ENCODE peak calls at places on chromosomes 1 and 21, in nine cellular contexts. Q is IMR-90, R is body of pancreas, J is breast epithelium, X is right lobe of liver, W is lower lobe of right lung, C is colonic mucosa, V is adrenal gland, H is sigmoid colon. L is an unnamed sample. For H3K9me3, the result is how much of the 10 kb centered on the place peaks cover.

GRCh38 chr1:244353572-244354091 is 98.1 kb downstream of the ADSS2 start:
- DNase-seq in W (peak), H (no peak), C (peak), R (peak), X (peak), Q (peak), J (no peak), V (peak), L (no peak)

GRCh38 chr1:225816643-225817538 is 7.0 kb downstream of the EPHX1 start:
- DNase-seq in R (peak), J (no peak), H (peak), V (peak), Q (peak), C (peak), X (peak), W (no peak), L (no peak)

GRCh38 chr21:33655591-33656221 is 13.4 kb downstream of the ITSN1 start:
- DNase-seq in Q (peak), C (peak), W (no peak), R (peak), H (no peak), X (no peak), V (peak), J (no peak), L (no peak)

GRCh38 chr1:160656737-160657476 is 10.1 kb upstream of the SLAMF1 start:
- DNase-seq in J (no peak), V (no peak), Q (no peak), R (no peak), W (no peak), X (no peak), H (no peak), C (no peak), L (no peak)

GRCh38 chr1:9413143-9413876 is 120.6 kb downstream of the SPSB1 start:
- DNase-seq in X (no peak), Q (peak), H (peak), V (peak), R (peak), C (peak), W (peak), J (no peak), L (peak)

GRCh38 chr1:94727846-94728715 is 92.1 kb upstream of the SLC44A3 start:
- DNase-seq in H (no peak), J (no peak), X (no peak), V (peak), Q (peak), C (no peak), W (no peak), R (no peak), L (no peak)

GRCh38 chr1:970242-970972 is 4.1 kb downstream of the PLEKHN1 start:
- DNase-seq in J (no peak), H (no peak), C (no peak), X (no peak), W (no peak), V (no peak), Q (no peak), R (no peak), L (no peak)

GRCh38 chr21:44371596-44371995 is 18.2 kb downstream of the TRPM2 start:
- DNase-seq in X (no peak), H (no peak), V (no peak), Q (no peak), J (no peak), W (no peak), C (no peak), R (no peak), L (no peak)

GRCh38 chr21:41868062-41868710 is 11.0 kb downstream of the PRDM15 start:
- DNase-seq in W (no peak), H (no peak), R (no peak), V (no peak), J (no peak), C (no peak), X (no peak), Q (peak), L (no peak)

GRCh38 chr1:35642472-35642955 is 1.2 kb upstream of the PSMB2 start:
- DNase-seq in R (peak), W (no peak), V (peak), Q (no peak), J (no peak), H (no peak), C (peak), X (no peak), L (no peak)

DNA sequence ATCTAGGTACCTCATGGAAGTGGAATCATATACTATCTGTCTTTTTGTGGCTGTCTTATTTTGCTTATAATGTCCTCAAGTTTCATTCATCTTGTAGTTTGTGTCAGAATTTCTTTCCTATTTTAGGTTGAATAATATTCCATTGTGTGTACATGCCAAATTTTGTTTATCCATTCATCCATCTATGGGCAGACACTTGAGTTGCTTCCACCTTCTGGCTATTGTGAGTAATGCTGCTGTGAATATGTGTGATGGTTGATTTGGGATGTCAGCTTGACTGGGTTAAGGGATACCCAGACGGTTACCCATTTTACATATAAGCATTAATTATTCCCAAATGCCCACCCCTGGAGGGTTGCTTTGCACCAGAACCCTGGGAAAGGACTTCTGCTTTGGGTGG is 477.5 kb downstream of the PTPRU start:
- DNase-seq in H (no peak), J (no peak), C (no peak), X (no peak), V (no peak), R (no peak), W (no peak), Q (peak), L (no peak)
- TF ChIP-seq CTCF in H (no peak), J (no peak), C (no peak), X (no peak), V (no peak), R (no peak), W (no peak), Q (peak), L (no peak)

GRCh38 chr1:248140846-248141245 is 4.1 kb upstream of the OR2M5 start:
- DNase-seq in H (no peak), V (no peak), X (no peak), W (no peak), C (no peak), R (no peak), Q (no peak), J (no peak), L (no peak)

GRCh38 chr1:248143311-248143710 is 1.6 kb upstream of the OR2M5 start:
- DNase-seq in J (no peak), H (no peak), R (no peak), W (no peak), C (no peak), X (no peak), V (no peak), Q (no peak), L (no peak)

DNA sequence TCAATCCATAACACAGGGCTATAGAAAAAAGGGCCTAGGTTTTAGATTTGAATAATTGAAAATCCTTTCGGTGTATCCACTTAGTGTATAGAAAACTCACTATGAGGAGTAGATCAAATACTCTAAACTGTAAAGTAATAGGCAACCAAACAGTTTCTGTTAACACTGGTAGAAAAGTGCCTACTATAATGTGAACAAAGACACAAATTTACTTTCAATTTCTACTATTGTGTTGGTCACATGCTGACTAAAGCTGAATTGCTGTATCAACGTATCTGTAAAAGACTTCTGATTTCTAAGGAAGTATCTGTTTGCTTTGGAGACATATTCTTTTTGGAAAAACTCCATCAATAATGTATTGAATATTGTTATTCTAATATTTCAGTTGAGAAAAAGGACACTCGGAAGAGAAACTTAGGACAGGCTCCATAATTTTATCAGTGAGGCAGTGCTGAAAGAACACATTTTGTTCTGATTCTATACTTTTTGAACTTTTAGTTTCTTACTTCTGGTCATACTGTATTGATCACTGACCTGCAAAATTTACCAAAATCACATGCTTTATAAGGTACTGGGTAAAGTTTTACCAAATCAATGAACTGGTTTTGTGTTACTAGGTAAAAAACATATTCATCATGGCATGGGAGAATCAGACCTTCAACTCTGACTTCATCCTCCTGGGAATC is at the start of gene OR2M5:
- DNase-seq in Q (no peak), X (no peak), V (no peak), R (no peak), H (no peak), J (no peak), C (no peak), W (no peak), L (no peak)
- H3K9me3 ChIP-seq in Q (under half), X (under half), V (under half), R (under half), H (under half), J (under half), C (under half), W (under half), L (under half)

GRCh38 chr1:16886860-16887605 is 8.7 kb upstream of the RNU1-2 start:
- DNase-seq in J (no peak), V (no peak), X (no peak), H (no peak), C (no peak), R (no peak), W (no peak), Q (no peak), L (no peak)

GRCh38 chr1:16882995-16883394 is 12.8 kb upstream of the RNU1-2 start:
- DNase-seq in R (no peak), H (no peak), C (no peak), W (no peak), J (no peak), Q (no peak), V (no peak), X (no peak), L (no peak)

DNA sequence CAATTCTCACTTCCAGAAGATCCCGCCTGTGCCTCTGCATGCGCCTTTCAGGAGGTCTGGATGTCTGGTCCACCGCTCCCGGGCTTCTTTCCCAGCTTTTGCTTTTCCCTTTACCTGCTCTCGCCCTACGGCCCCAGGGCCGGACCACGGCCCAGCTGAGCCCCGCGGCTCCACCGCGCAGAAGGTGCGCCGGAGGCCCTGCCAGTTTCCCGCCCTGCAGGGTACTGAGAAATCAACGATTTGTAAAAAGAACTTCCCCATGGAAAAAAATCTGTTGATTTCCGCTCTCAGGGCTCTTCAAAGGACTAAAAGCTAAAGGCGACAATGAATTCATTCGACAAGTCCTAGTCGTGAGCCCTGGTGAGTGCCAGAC is 7.0 kb upstream of the RNU1-2 start:
- DNase-seq in W (no peak), C (peak), X (no peak), J (no peak), Q (no peak), H (no peak), R (no peak), V (no peak), L (no peak)
- H3K27ac ChIP-seq in W (peak), C (peak), X (peak), J (peak), Q (peak), H (peak), R (peak), V (peak), L (peak)

GRCh38 chr1:8397511-8397910 is 79.6 kb downstream of the SLC45A1 start:
- DNase-seq in V (no peak), C (no peak), X (no peak), J (no peak), H (no peak), W (no peak), R (no peak), Q (no peak), L (no peak)

GRCh38 chr1:8396083-8396911 is 78.4 kb downstream of the SLC45A1 start:
- DNase-seq in H (no peak), X (no peak), Q (peak), W (no peak), V (no peak), R (no peak), C (no peak), J (no peak), L (no peak)

GRCh38 chr1:8398086-8398485 is 80.2 kb downstream of the SLC45A1 start:
- DNase-seq in H (no peak), V (no peak), X (no peak), W (no peak), Q (no peak), R (no peak), C (no peak), J (no peak), L (no peak)

GRCh38 chr1:8396912-8397406 is 79.0 kb downstream of the SLC45A1 start:
- DNase-seq in X (no peak), C (no peak), Q (peak), R (no peak), W (no peak), V (no peak), J (no peak), H (peak), L (no peak)

GRCh38 chr1:8398677-8399076 is 80.8 kb downstream of the SLC45A1 start:
- DNase-seq in V (no peak), J (no peak), Q (no peak), W (no peak), X (no peak), C (no peak), R (no peak), H (no peak), L (no peak)
- TF ChIP-seq CTCF in V (no peak), J (no peak), Q (no peak), W (no peak), X (no peak), C (no peak), R (no peak), H (no peak), L (no peak)

DNA sequence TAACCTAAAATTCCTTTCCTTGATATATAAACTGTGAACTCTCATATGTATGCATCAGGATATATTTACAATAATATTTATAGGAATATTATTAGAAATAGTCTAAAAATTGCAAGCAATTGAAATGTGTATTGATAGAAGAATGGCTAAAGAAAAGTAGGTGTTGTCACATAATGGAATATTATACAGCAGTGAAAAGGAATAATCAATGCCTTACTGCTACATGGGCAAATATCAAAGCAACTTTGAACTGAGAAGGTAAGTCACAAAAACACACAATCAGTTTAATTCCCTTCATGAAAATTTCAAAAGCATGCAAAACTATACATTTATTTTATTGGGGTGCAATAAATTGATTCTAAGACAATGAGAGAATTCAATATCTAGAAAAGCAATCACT is 35.7 kb upstream of the CDC14A start:
- DNase-seq in W (no peak), C (no peak), X (no peak), R (no peak), V (no peak), J (no peak), Q (no peak), H (no peak), L (no peak)
- H3K9me3 ChIP-seq in W (under half), C (under half), X (under half), R (under half), V (under half), J (under half), Q (under half), H (under half), L (under half)

GRCh38 chr1:40801742-40802077 is 18.1 kb downstream of the KCNQ4 start:
- DNase-seq in X (no peak), V (no peak), J (no peak), C (no peak), H (no peak), R (no peak), Q (no peak), W (no peak), L (no peak)

GRCh38 chr1:40806240-40806639 is 22.7 kb downstream of the KCNQ4 start:
- DNase-seq in C (no peak), V (no peak), R (no peak), H (no peak), J (no peak), Q (no peak), X (no peak), W (no peak), L (no peak)

GRCh38 chr1:40802078-40803075 is 18.8 kb downstream of the KCNQ4 start:
- DNase-seq in X (peak), W (peak), C (peak), H (peak), Q (peak), R (peak), J (peak), V (peak), L (peak)

GRCh38 chr1:40803902-40804301 is 20.3 kb downstream of the KCNQ4 start:
- DNase-seq in J (no peak), W (no peak), X (no peak), C (no peak), Q (no peak), V (no peak), R (no peak), H (no peak), L (no peak)

GRCh38 chr1:40803447-40803846 is 19.9 kb downstream of the KCNQ4 start:
- DNase-seq in W (no peak), J (no peak), R (no peak), Q (no peak), C (no peak), H (no peak), V (no peak), X (no peak), L (no peak)
- H3K27ac ChIP-seq in W (peak), J (peak), R (no peak), Q (no peak), C (no peak), H (peak), V (no peak), X (no peak), L (peak)